ENCODE peak calls at places on chromosomes 3 and 15, in six cellular contexts. One of them, this sample, is unnamed.

GRCh38 chr3:141104151-141104741 is 53.1 kb downstream of the SPSB4 start:
- ATAC-seq in right lobe of liver: peak; percentile 18
- ATAC-seq in Panc1: no peak
- ATAC-seq in CD4-positive, CD25-positive, alpha-beta regulatory T cell: no peak
- ATAC-seq in stimulated activated naive B cell treated with anti-CD40 and anti-IgM and Interleukin-4, amounts not matched to agents 10 μg/mL and 1 μg/mL and 100 μg/mL, for 72 hours: no peak
- ATAC-seq in left lung: peak; percentile 45
- ATAC-seq in this sample: no peak

GRCh38 chr3:24227635-24228034 is 267.0 kb downstream of the THRB start:
- ATAC-seq in right lobe of liver: no peak
- ATAC-seq in Panc1: no peak
- ATAC-seq in CD4-positive, CD25-positive, alpha-beta regulatory T cell: no peak
- ATAC-seq in stimulated activated naive B cell treated with anti-CD40 and anti-IgM and Interleukin-4, amounts not matched to agents 10 μg/mL and 1 μg/mL and 100 μg/mL, for 72 hours: no peak
- ATAC-seq in left lung: no peak
- ATAC-seq in this sample: no peak

GRCh38 chr3:51110586-51110985 is 274.5 kb upstream of the MANF start:
- ATAC-seq in right lobe of liver: no peak
- ATAC-seq in Panc1: no peak
- ATAC-seq in CD4-positive, CD25-positive, alpha-beta regulatory T cell: no peak
- ATAC-seq in stimulated activated naive B cell treated with anti-CD40 and anti-IgM and Interleukin-4, amounts not matched to agents 10 μg/mL and 1 μg/mL and 100 μg/mL, for 72 hours: no peak
- ATAC-seq in left lung: no peak
- ATAC-seq in this sample: no peak

GRCh38 chr15:74794248-74794969 is 12.5 kb downstream of the CSK start:
- ATAC-seq in right lobe of liver: no peak
- ATAC-seq in Panc1: no peak
- ATAC-seq in CD4-positive, CD25-positive, alpha-beta regulatory T cell: no peak
- ATAC-seq in stimulated activated naive B cell treated with anti-CD40 and anti-IgM and Interleukin-4, amounts not matched to agents 10 μg/mL and 1 μg/mL and 100 μg/mL, for 72 hours: no peak
- ATAC-seq in left lung: no peak
- ATAC-seq in this sample: peak; percentile 58

GRCh38 chr3:125593991-125594574 is 1.2 kb downstream of the OSBPL11 start:
- ATAC-seq in right lobe of liver: peak; percentile 30
- ATAC-seq in Panc1: no peak
- ATAC-seq in CD4-positive, CD25-positive, alpha-beta regulatory T cell: no peak
- ATAC-seq in stimulated activated naive B cell treated with anti-CD40 and anti-IgM and Interleukin-4, amounts not matched to agents 10 μg/mL and 1 μg/mL and 100 μg/mL, for 72 hours: peak; percentile 12
- ATAC-seq in left lung: peak; percentile 21
- ATAC-seq in this sample: no peak

GRCh38 chr3:5891721-5892120 is 704.2 kb downstream of the EDEM1 start:
- ATAC-seq in right lobe of liver: no peak
- ATAC-seq in Panc1: no peak
- ATAC-seq in CD4-positive, CD25-positive, alpha-beta regulatory T cell: no peak
- ATAC-seq in stimulated activated naive B cell treated with anti-CD40 and anti-IgM and Interleukin-4, amounts not matched to agents 10 μg/mL and 1 μg/mL and 100 μg/mL, for 72 hours: no peak
- ATAC-seq in left lung: peak; percentile 82
- ATAC-seq in this sample: no peak

GRCh38 chr15:79265167-79265566 is 17.4 kb upstream of the ANKRD34C start:
- ATAC-seq in right lobe of liver: no peak
- ATAC-seq in Panc1: no peak
- ATAC-seq in CD4-positive, CD25-positive, alpha-beta regulatory T cell: no peak
- ATAC-seq in stimulated activated naive B cell treated with anti-CD40 and anti-IgM and Interleukin-4, amounts not matched to agents 10 μg/mL and 1 μg/mL and 100 μg/mL, for 72 hours: no peak
- ATAC-seq in left lung: no peak
- ATAC-seq in this sample: peak; percentile 90

GRCh38 chr3:110343376-110343775 is 728.2 kb upstream of the NECTIN3 start:
- ATAC-seq in right lobe of liver: no peak
- ATAC-seq in Panc1: no peak
- ATAC-seq in CD4-positive, CD25-positive, alpha-beta regulatory T cell: no peak
- ATAC-seq in stimulated activated naive B cell treated with anti-CD40 and anti-IgM and Interleukin-4, amounts not matched to agents 10 μg/mL and 1 μg/mL and 100 μg/mL, for 72 hours: no peak
- ATAC-seq in left lung: no peak
- ATAC-seq in this sample: no peak

GRCh38 chr3:124627501-124627908 is 102.7 kb upstream of the UMPS start:
- ATAC-seq in right lobe of liver: no peak
- ATAC-seq in Panc1: no peak
- ATAC-seq in CD4-positive, CD25-positive, alpha-beta regulatory T cell: no peak
- ATAC-seq in stimulated activated naive B cell treated with anti-CD40 and anti-IgM and Interleukin-4, amounts not matched to agents 10 μg/mL and 1 μg/mL and 100 μg/mL, for 72 hours: no peak
- ATAC-seq in left lung: peak; percentile 90
- ATAC-seq in this sample: no peak

GRCh38 chr3:194042947-194043346 is 93.0 kb upstream of the HES1 start:
- ATAC-seq in right lobe of liver: no peak
- ATAC-seq in Panc1: peak; percentile 55
- ATAC-seq in CD4-positive, CD25-positive, alpha-beta regulatory T cell: no peak
- ATAC-seq in stimulated activated naive B cell treated with anti-CD40 and anti-IgM and Interleukin-4, amounts not matched to agents 10 μg/mL and 1 μg/mL and 100 μg/mL, for 72 hours: no peak
- ATAC-seq in left lung: no peak
- ATAC-seq in this sample: no peak

GRCh38 chr3:105542604-105543003 is 175.9 kb downstream of the ALCAM start:
- ATAC-seq in right lobe of liver: no peak
- ATAC-seq in Panc1: no peak
- ATAC-seq in CD4-positive, CD25-positive, alpha-beta regulatory T cell: no peak
- ATAC-seq in stimulated activated naive B cell treated with anti-CD40 and anti-IgM and Interleukin-4, amounts not matched to agents 10 μg/mL and 1 μg/mL and 100 μg/mL, for 72 hours: no peak
- ATAC-seq in left lung: no peak
- ATAC-seq in this sample: no peak

GRCh38 chr15:90818251-90819210 is 49.9 kb upstream of the FURIN start:
- ATAC-seq in right lobe of liver: peak; percentile 27
- ATAC-seq in Panc1: peak; percentile 61
- ATAC-seq in CD4-positive, CD25-positive, alpha-beta regulatory T cell: no peak
- ATAC-seq in stimulated activated naive B cell treated with anti-CD40 and anti-IgM and Interleukin-4, amounts not matched to agents 10 μg/mL and 1 μg/mL and 100 μg/mL, for 72 hours: peak; percentile 89
- ATAC-seq in left lung: peak; percentile 55
- ATAC-seq in this sample: peak; percentile 24

GRCh38 chr3:157789162-157789561 is 285.9 kb upstream of the VEPH1 start:
- ATAC-seq in right lobe of liver: no peak
- ATAC-seq in Panc1: no peak
- ATAC-seq in CD4-positive, CD25-positive, alpha-beta regulatory T cell: no peak
- ATAC-seq in stimulated activated naive B cell treated with anti-CD40 and anti-IgM and Interleukin-4, amounts not matched to agents 10 μg/mL and 1 μg/mL and 100 μg/mL, for 72 hours: no peak
- ATAC-seq in left lung: no peak
- ATAC-seq in this sample: no peak

GRCh38 chr3:74832925-74833324 is 218.5 kb upstream of the CNTN3 start:
- ATAC-seq in right lobe of liver: no peak
- ATAC-seq in Panc1: no peak
- ATAC-seq in CD4-positive, CD25-positive, alpha-beta regulatory T cell: no peak
- ATAC-seq in stimulated activated naive B cell treated with anti-CD40 and anti-IgM and Interleukin-4, amounts not matched to agents 10 μg/mL and 1 μg/mL and 100 μg/mL, for 72 hours: no peak
- ATAC-seq in left lung: no peak
- ATAC-seq in this sample: no peak

GRCh38 chr15:82020588-82020987 is 25.2 kb downstream of the MEX3B start:
- ATAC-seq in right lobe of liver: no peak
- ATAC-seq in Panc1: no peak
- ATAC-seq in CD4-positive, CD25-positive, alpha-beta regulatory T cell: no peak
- ATAC-seq in stimulated activated naive B cell treated with anti-CD40 and anti-IgM and Interleukin-4, amounts not matched to agents 10 μg/mL and 1 μg/mL and 100 μg/mL, for 72 hours: no peak
- ATAC-seq in left lung: no peak
- ATAC-seq in this sample: no peak

GRCh38 chr15:74127954-74128784 is 2.2 kb upstream of the ISLR2 start:
- ATAC-seq in right lobe of liver: peak; percentile 42
- ATAC-seq in Panc1: peak; percentile 68
- ATAC-seq in CD4-positive, CD25-positive, alpha-beta regulatory T cell: peak; percentile 16
- ATAC-seq in stimulated activated naive B cell treated with anti-CD40 and anti-IgM and Interleukin-4, amounts not matched to agents 10 μg/mL and 1 μg/mL and 100 μg/mL, for 72 hours: peak; percentile 18
- ATAC-seq in left lung: peak; percentile 42
- ATAC-seq in this sample: no peak

GRCh38 chr3:81668283-81668682 is 93.2 kb downstream of the GBE1 start:
- ATAC-seq in right lobe of liver: no peak
- ATAC-seq in Panc1: no peak
- ATAC-seq in CD4-positive, CD25-positive, alpha-beta regulatory T cell: no peak
- ATAC-seq in stimulated activated naive B cell treated with anti-CD40 and anti-IgM and Interleukin-4, amounts not matched to agents 10 μg/mL and 1 μg/mL and 100 μg/mL, for 72 hours: no peak
- ATAC-seq in left lung: no peak
- ATAC-seq in this sample: no peak

GRCh38 chr3:55631766-55632331 is 144.7 kb upstream of the WNT5A start:
- ATAC-seq in right lobe of liver: no peak
- ATAC-seq in Panc1: no peak
- ATAC-seq in CD4-positive, CD25-positive, alpha-beta regulatory T cell: peak; percentile 28
- ATAC-seq in stimulated activated naive B cell treated with anti-CD40 and anti-IgM and Interleukin-4, amounts not matched to agents 10 μg/mL and 1 μg/mL and 100 μg/mL, for 72 hours: no peak
- ATAC-seq in left lung: no peak
- ATAC-seq in this sample: no peak

GRCh38 chr3:48738926-48739616 is 22.1 kb upstream of the IP6K2 start:
- ATAC-seq in right lobe of liver: no peak
- ATAC-seq in Panc1: no peak
- ATAC-seq in CD4-positive, CD25-positive, alpha-beta regulatory T cell: no peak
- ATAC-seq in stimulated activated naive B cell treated with anti-CD40 and anti-IgM and Interleukin-4, amounts not matched to agents 10 μg/mL and 1 μg/mL and 100 μg/mL, for 72 hours: no peak
- ATAC-seq in left lung: no peak
- ATAC-seq in this sample: peak; percentile 77

GRCh38 chr3:186536883-186537553 is 7.2 kb downstream of the CRYGS start:
- ATAC-seq in right lobe of liver: peak; percentile 68
- ATAC-seq in Panc1: no peak
- ATAC-seq in CD4-positive, CD25-positive, alpha-beta regulatory T cell: no peak
- ATAC-seq in stimulated activated naive B cell treated with anti-CD40 and anti-IgM and Interleukin-4, amounts not matched to agents 10 μg/mL and 1 μg/mL and 100 μg/mL, for 72 hours: no peak
- ATAC-seq in left lung: no peak
- ATAC-seq in this sample: no peak

GRCh38 chr3:184582583-184582982 is 21.0 kb downstream of the EPHB3 start:
- ATAC-seq in right lobe of liver: no peak
- ATAC-seq in Panc1: peak; percentile 24
- ATAC-seq in CD4-positive, CD25-positive, alpha-beta regulatory T cell: no peak
- ATAC-seq in stimulated activated naive B cell treated with anti-CD40 and anti-IgM and Interleukin-4, amounts not matched to agents 10 μg/mL and 1 μg/mL and 100 μg/mL, for 72 hours: no peak
- ATAC-seq in left lung: no peak
- ATAC-seq in this sample: no peak

GRCh38 chr3:69855436-69856162 is 116.3 kb downstream of the MITF start:
- ATAC-seq in right lobe of liver: peak; percentile 65
- ATAC-seq in Panc1: no peak
- ATAC-seq in CD4-positive, CD25-positive, alpha-beta regulatory T cell: no peak
- ATAC-seq in stimulated activated naive B cell treated with anti-CD40 and anti-IgM and Interleukin-4, amounts not matched to agents 10 μg/mL and 1 μg/mL and 100 μg/mL, for 72 hours: no peak
- ATAC-seq in left lung: peak; percentile 88
- ATAC-seq in this sample: no peak

GRCh38 chr3:5232570-5232969 is 45.1 kb downstream of the EDEM1 start:
- ATAC-seq in right lobe of liver: no peak
- ATAC-seq in Panc1: no peak
- ATAC-seq in CD4-positive, CD25-positive, alpha-beta regulatory T cell: no peak
- ATAC-seq in stimulated activated naive B cell treated with anti-CD40 and anti-IgM and Interleukin-4, amounts not matched to agents 10 μg/mL and 1 μg/mL and 100 μg/mL, for 72 hours: no peak
- ATAC-seq in left lung: no peak
- ATAC-seq in this sample: no peak

GRCh38 chr3:130800829-130801228 is 54.2 kb upstream of the PIK3R4 start:
- ATAC-seq in right lobe of liver: no peak
- ATAC-seq in Panc1: no peak
- ATAC-seq in CD4-positive, CD25-positive, alpha-beta regulatory T cell: no peak
- ATAC-seq in stimulated activated naive B cell treated with anti-CD40 and anti-IgM and Interleukin-4, amounts not matched to agents 10 μg/mL and 1 μg/mL and 100 μg/mL, for 72 hours: no peak
- ATAC-seq in left lung: no peak
- ATAC-seq in this sample: no peak

GRCh38 chr15:39589815-39590644 is 9.2 kb downstream of the THBS1 start:
- ATAC-seq in right lobe of liver: no peak
- ATAC-seq in Panc1: no peak
- ATAC-seq in CD4-positive, CD25-positive, alpha-beta regulatory T cell: no peak
- ATAC-seq in stimulated activated naive B cell treated with anti-CD40 and anti-IgM and Interleukin-4, amounts not matched to agents 10 μg/mL and 1 μg/mL and 100 μg/mL, for 72 hours: no peak
- ATAC-seq in left lung: no peak
- ATAC-seq in this sample: no peak

GRCh38 chr15:36601952-36602351 is 22.5 kb downstream of the CDIN1 start:
- ATAC-seq in right lobe of liver: no peak
- ATAC-seq in Panc1: no peak
- ATAC-seq in CD4-positive, CD25-positive, alpha-beta regulatory T cell: no peak
- ATAC-seq in stimulated activated naive B cell treated with anti-CD40 and anti-IgM and Interleukin-4, amounts not matched to agents 10 μg/mL and 1 μg/mL and 100 μg/mL, for 72 hours: no peak
- ATAC-seq in left lung: no peak
- ATAC-seq in this sample: no peak